ENCODE peak calls at places on chromosomes 1 and 21, in eight cellular contexts. G, P, N, J, S, X, A and W are unnamed samples. For H3K36me3, the result is how much of the 10 kb centered on the place peaks cover.

GRCh38 chr1:64712049-64712448 is 32.8 kb upstream of the RAVER2 start:
- DNase-seq in S (no peak), N (no peak), J (no peak), G (no peak), X (no peak), P (no peak), A (no peak), W (no peak)

GRCh38 chr21:44686000-44686781 is 4.2 kb upstream of the KRTAP12-1 start:
- DNase-seq in X (peak), P (no peak), A (no peak), N (no peak), S (no peak), J (no peak), G (no peak), W (no peak)

GRCh38 chr1:186884266-186884665 is 55.5 kb downstream of the PLA2G4A start:
- DNase-seq in N (no peak), P (no peak), S (no peak), A (no peak), X (no peak), J (no peak), G (no peak), W (no peak)

GRCh38 chr1:209768354-209768774 is 12.5 kb downstream of the TRAF3IP3 start:
- DNase-seq in J (no peak), P (no peak), A (no peak), X (no peak), G (no peak), N (no peak), S (no peak), W (no peak)

GRCh38 chr1:114008352-114009041 is 29.2 kb downstream of the OLFML3 start:
- DNase-seq in X (no peak), N (no peak), P (no peak), A (no peak), J (no peak), G (no peak), S (no peak), W (no peak)

GRCh38 chr1:89855413-89856123 is 34.7 kb downstream of the LRRC8D start:
- DNase-seq in N (no peak), G (no peak), A (no peak), X (no peak), P (no peak), J (no peak), S (no peak), W (no peak)

GRCh38 chr1:216178266-216178665 is 245.0 kb downstream of the USH2A start:
- DNase-seq in X (no peak), S (no peak), J (no peak), N (no peak), A (no peak), G (no peak), P (no peak), W (no peak)

GRCh38 chr1:210681158-210681557 is 352.5 kb downstream of the HHAT start:
- DNase-seq in S (no peak), G (no peak), P (no peak), X (no peak), J (peak), N (no peak), A (no peak), W (no peak)

GRCh38 chr1:43439121-43439581 is 14.6 kb downstream of the HYI start:
- DNase-seq in J (no peak), A (no peak), S (no peak), P (no peak), G (no peak), X (no peak), N (peak), W (no peak)

GRCh38 chr1:61403863-61404615 is 320.9 kb downstream of the TM2D1 start:
- DNase-seq in N (no peak), P (no peak), A (no peak), G (no peak), S (no peak), J (no peak), X (no peak), W (no peak)

GRCh38 chr1:231272880-231273279 is 31.9 kb downstream of the GNPAT start:
- DNase-seq in X (no peak), A (no peak), S (no peak), P (no peak), J (no peak), G (no peak), N (no peak), W (peak)

GRCh38 chr1:145690587-145691558 is 16.3 kb downstream of the PDZK1 start:
- DNase-seq in G (no peak), A (no peak), P (peak), S (no peak), X (no peak), J (peak), N (no peak), W (no peak)

GRCh38 chr1:42934111-42934510 is 24.6 kb downstream of the SLC2A1 start:
- DNase-seq in P (no peak), X (no peak), J (no peak), S (no peak), A (no peak), N (no peak), G (no peak), W (no peak)

GRCh38 chr1:118253310-118253903 is 68.4 kb upstream of the SPAG17 start:
- DNase-seq in N (no peak), J (no peak), G (no peak), X (no peak), P (no peak), A (no peak), S (no peak), W (peak)

GRCh38 chr1:63713041-63713440 is 60.8 kb upstream of the ROR1 start:
- DNase-seq in G (no peak), X (no peak), A (no peak), S (no peak), P (no peak), N (no peak), J (no peak), W (no peak)

GRCh38 chr1:161172776-161173376 is 4.4 kb downstream of the B4GALT3 start:
- DNase-seq in P (no peak), A (no peak), G (peak), S (no peak), X (no peak), N (peak), J (peak), W (no peak)

GRCh38 chr1:202105571-202106339 is 17.0 kb upstream of the GPR37L1 start:
- DNase-seq in P (peak), N (no peak), X (no peak), A (peak), G (peak), J (no peak), S (peak), W (peak)

GRCh38 chr1:172605641-172606040 is 53.3 kb upstream of the FASLG start:
- DNase-seq in P (no peak), A (no peak), S (no peak), G (no peak), N (no peak), J (no peak), X (no peak), W (no peak)

GRCh38 chr1:172603816-172604215 is 55.1 kb upstream of the FASLG start:
- DNase-seq in A (no peak), P (no peak), N (no peak), S (no peak), X (no peak), J (no peak), G (no peak), W (no peak)

GRCh38 chr1:172609528-172609927 is 49.4 kb upstream of the FASLG start:
- DNase-seq in G (no peak), S (no peak), P (no peak), X (no peak), J (no peak), N (no peak), A (peak), W (no peak)

GRCh38 chr1:172608098-172608601 is 50.8 kb upstream of the FASLG start:
- DNase-seq in J (no peak), S (no peak), A (no peak), X (no peak), P (no peak), N (no peak), G (no peak), W (no peak)

DNA sequence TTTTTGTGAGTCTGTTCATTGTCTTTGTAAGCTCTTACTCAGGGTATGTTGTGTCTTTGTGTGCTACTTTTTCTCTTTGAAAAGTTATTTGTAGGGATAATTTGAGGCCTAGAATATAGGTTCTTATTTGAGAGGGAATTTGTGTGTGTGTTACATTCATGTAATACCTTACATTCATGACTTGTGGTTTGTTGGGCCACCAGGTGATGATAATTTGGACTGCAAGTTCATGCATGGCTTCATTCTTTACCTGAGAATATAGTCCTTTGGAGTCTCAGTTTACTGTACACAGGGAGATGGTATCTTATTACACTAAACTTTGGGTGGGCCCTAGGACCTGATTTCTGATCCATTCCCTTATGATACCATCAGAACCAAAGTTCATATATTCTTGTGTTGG is 51.8 kb upstream of the FASLG start:
- DNase-seq in N (no peak), P (no peak), G (no peak), J (no peak), X (no peak), S (no peak), A (no peak), W (no peak)
- H3K36me3 ChIP-seq in N (under half), P (under half), G (under half), J (under half), X (under half), S (under half), A (under half), W (half or more)

DNA sequence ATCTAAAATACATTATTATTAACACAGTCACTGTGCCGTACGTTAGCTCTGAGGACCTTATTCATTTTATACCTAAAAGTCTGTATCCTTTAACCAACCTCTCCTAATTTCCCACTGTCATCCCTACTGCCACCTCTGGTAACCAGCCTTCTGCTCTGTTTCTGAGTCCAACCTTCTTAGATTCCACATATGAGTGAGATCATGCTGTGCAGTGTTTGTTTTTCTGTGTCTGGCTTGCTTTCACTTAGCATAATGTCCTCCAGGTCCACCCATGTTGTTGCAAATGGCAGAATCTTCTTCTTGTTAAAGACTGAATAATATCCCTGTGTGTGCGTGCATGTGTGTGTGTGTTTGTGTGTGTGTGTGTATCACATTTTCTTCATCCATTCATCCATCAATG is 64.2 kb downstream of the ETS2 start:
- DNase-seq in N (no peak), G (no peak), P (no peak), J (no peak), X (no peak), A (peak), S (no peak), W (no peak)
- TF ChIP-seq CTCF in N (no peak), G (no peak), P (no peak), J (peak), X (no peak), A (no peak), S (no peak), W (no peak)

GRCh38 chr1:220203816-220204215 is 68.4 kb downstream of the RAB3GAP2 start:
- DNase-seq in J (no peak), X (no peak), A (no peak), G (no peak), P (no peak), S (no peak), N (no peak), W (no peak)

GRCh38 chr1:220207406-220207805 is 64.8 kb downstream of the RAB3GAP2 start:
- DNase-seq in N (no peak), S (no peak), G (no peak), A (no peak), J (no peak), P (no peak), X (no peak), W (no peak)
- H3K36me3 ChIP-seq in N (half or more), S (under half), G (under half), A (under half), J (under half), P (under half), X (under half), W (half or more)

DNA sequence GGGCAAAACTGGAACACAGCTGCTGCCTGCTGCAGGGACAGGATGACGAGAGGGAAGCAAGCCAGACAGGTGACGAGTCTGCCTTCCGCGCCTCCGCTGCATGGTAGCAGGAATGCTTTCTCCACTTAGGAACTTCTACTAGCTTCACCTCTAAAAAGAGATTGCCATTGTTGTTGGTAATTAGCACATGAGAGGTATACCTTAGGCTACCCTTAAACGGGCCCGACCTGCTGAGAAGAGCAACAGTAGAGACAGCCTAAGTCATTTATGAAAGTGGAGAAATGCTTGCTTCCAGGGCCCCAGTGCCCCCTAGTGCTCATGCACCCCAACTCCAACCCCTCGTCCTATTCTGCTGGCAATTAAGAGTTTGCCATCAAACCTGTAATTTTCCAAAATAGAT is 96.9 kb upstream of the AKT3 start:
- DNase-seq in J (no peak), S (peak), X (no peak), A (peak), G (no peak), N (no peak), P (no peak), W (no peak)
- TF ChIP-seq CTCF in J (peak), S (peak), X (peak), A (peak), G (no peak), N (peak), P (no peak), W (no peak)

GRCh38 chr1:224408294-224408590 is 26.4 kb downstream of the WDR26 start:
- DNase-seq in S (no peak), J (no peak), P (no peak), N (no peak), A (no peak), G (no peak), X (no peak), W (no peak)

GRCh38 chr1:224407546-224408293 is 26.9 kb downstream of the WDR26 start:
- DNase-seq in P (no peak), N (no peak), S (no peak), J (no peak), G (peak), X (no peak), A (peak), W (no peak)

GRCh38 chr1:224406216-224406615 is 28.4 kb downstream of the WDR26 start:
- DNase-seq in N (no peak), J (no peak), P (no peak), X (no peak), S (no peak), G (no peak), A (no peak), W (no peak)

DNA sequence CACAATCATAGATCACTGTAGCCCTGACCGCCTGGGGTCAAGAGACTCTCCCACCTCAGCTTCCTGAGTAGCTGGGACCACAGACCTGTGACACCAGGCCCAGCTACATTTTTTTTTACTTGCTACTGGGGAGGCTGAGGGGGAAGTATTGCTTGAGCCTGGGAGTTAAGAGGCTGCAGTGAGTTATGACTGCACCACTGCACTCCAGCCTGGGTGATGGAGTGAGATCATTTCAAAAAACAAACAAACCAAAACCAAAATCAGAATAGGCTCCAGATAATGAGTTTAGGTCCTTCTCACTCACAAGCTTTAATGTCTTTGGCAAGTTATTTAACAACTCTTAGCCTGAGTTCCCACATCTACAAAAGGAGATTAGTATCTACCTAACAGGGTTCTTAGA is 22.8 kb downstream of the WDR26 start:
- DNase-seq in S (no peak), N (no peak), A (no peak), J (no peak), X (no peak), P (no peak), G (no peak), W (no peak)
- H3K36me3 ChIP-seq in S (under half), N (half or more), A (under half), J (under half), X (half or more), P (under half), G (under half), W (half or more)

DNA sequence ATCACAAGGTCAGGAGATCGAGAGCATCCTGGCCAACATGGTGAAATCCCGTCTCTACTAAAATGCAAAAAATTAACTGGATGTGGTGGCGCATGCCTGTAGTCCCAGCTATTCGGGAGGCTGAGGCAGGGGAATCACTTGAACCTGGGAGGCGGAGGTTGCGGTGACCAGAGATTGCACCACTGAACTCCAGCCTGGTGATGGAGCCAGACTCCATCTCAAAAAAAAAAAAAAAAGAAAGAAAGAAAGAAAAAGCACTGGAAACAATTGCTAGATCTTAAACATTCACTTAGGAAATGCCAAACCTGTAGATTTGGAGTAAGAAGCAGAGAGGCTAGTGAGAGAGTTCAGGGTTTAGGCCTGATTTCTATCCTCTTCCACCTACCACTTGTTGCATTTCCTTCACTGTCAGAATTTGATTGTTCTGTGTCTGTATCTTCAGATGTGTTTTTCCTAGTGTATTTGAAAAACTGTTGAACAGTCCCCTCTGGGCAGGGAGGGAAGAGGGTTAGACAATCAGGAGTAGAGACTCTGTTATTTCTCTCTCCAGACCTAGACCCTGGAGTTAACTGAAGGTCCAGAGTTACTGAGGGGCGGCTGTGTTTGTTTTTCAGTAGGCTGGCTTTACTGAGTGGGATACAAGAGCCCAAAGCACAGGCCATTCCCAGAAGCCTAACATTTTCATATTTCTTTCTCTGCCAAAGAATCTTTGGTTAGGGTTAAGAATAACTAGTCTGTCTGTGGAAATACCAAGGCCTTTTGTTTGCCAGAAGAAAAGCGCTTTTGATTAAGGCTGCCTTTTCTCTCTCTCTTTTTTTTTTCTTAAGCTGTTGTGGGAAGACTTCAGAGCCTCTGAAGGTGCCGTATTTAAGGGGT is 31.1 kb upstream of the MACF1 start:
- DNase-seq in N (no peak), A (no peak), G (no peak), X (no peak), P (no peak), S (no peak), J (no peak), W (no peak)
- TF ChIP-seq CTCF in N (no peak), A (no peak), G (no peak), X (no peak), P (no peak), S (no peak), J (no peak), W (no peak)

GRCh38 chr21:33578214-33578613 is 10.3 kb downstream of the DONSON start:
- DNase-seq in A (no peak), X (no peak), N (no peak), S (no peak), G (no peak), P (no peak), J (peak), W (no peak)

GRCh38 chr21:33584455-33584854 is 4.0 kb downstream of the DONSON start:
- DNase-seq in S (no peak), A (no peak), G (no peak), X (no peak), N (no peak), P (no peak), J (no peak), W (no peak)

DNA sequence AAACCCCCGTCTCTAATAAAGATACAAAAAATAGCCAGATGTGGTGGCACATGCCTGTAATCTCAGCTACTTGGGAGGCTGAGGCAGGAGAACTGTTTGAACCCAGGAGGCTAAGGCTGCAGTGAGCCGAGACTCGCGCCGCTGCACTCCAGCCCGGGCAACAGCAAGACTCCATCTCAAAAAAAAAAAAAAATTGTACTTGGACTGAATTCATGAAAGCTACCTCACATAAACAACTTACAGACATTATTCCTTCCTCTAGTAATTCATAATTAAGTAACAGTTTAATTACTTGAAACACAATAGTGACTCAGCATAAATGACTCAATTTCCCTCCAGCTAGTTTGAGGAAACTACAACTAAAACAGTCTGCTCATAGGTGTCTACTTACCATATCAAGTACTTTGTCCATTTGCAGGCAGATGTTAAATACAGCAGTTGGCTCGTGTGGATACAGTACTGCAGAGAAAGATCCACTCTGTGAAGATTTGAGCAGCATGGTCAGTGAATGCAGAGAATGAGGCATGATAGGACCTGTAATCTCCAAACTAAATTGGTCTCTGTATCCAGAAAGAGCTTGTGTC is 9.4 kb downstream of the DONSON start:
- DNase-seq in P (no peak), X (no peak), A (no peak), N (no peak), J (peak), G (no peak), S (no peak), W (no peak)
- H3K36me3 ChIP-seq in P (under half), X (under half), A (under half), N (under half), J (under half), G (under half), S (half or more), W (under half)

GRCh38 chr1:168439451-168440375 is 104.1 kb downstream of the XCL2 start:
- DNase-seq in J (peak), G (peak), N (peak), P (peak), A (peak), S (peak), X (peak), W (no peak)
- TF ChIP-seq CTCF in J (peak), G (peak), N (peak), P (peak), A (peak), S (peak), X (peak), W (peak)

DNA sequence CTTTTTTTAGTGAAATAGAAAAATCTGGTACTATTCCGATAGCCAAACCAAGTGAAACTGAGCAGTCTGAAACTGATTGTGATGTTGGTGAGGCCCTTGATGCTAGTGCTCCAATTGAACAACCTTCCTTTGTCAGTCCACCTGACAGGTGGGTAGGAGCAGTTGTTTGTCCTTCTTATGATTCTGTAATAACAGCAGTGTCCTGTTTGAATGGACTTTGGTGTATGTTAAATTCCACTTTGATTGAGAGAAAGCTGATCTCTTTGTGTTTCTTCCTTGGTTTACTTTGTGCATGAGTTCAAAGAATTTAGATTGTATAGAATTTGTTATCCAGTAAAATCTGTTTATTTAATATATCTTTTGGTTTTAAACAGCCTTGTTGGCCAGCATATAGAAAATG is 24.3 kb downstream of the SUCO start:
- DNase-seq in G (no peak), A (no peak), J (no peak), N (no peak), S (no peak), P (no peak), X (no peak), W (no peak)
- H3K36me3 ChIP-seq in G (under half), A (under half), J (under half), N (under half), S (under half), P (under half), X (under half), W (under half)